ENCODE peak calls at places on chromosomes 1 and 21, in six cellular contexts. B is cardiac muscle cell; H is psoas muscle; S is CD8-positive, alpha-beta memory T cell; L is heart left ventricle; N is effector memory CD4-positive, alpha-beta T cell. M is an unnamed sample.

GRCh38 chr21:26756491-26757159 is 88.6 kb downstream of the ADAMTS1 start:
- DNase-seq in B (no peak), H (no peak), S (no peak), L (no peak), N (no peak), M (peak; percentile 53)

GRCh38 chr1:19643113-19643512 is 998 bp upstream of the NBL1 start:
- DNase-seq in B (no peak), H (no peak), S (no peak), L (no peak), N (no peak), M (peak; percentile 84)

GRCh38 chr1:109979489-109980091 is 5.0 kb upstream of the AHCYL1 start:
- DNase-seq in B (peak; percentile 70), H (no peak), S (no peak), L (no peak), N (no peak), M (no peak)

GRCh38 chr1:88983791-88984552 is 8.5 kb downstream of the KYAT3 start:
- DNase-seq in B (peak; percentile 75), H (no peak), S (no peak), L (no peak), N (no peak), M (no peak)

GRCh38 chr1:147599362-147600118 is 58.2 kb downstream of the BCL9 start:
- DNase-seq in B (peak; percentile 99), H (peak; percentile 98), S (peak; percentile 97), L (peak; percentile 98), N (peak; percentile 92), M (peak; percentile 64)

GRCh38 chr1:42962641-42963377 is 4.1 kb upstream of the SLC2A1 start:
- DNase-seq in B (no peak), H (no peak), S (no peak), L (peak; percentile 66), N (no peak), M (no peak)

GRCh38 chr1:121408354-121408753 is 223.6 kb downstream of the SRGAP2C start:
- DNase-seq in B (no peak), H (no peak), S (no peak), L (no peak), N (no peak), M (no peak)

GRCh38 chr21:41808094-41808493 is 41.2 kb upstream of the RIPK4 start:
- DNase-seq in B (no peak), H (no peak), S (no peak), L (no peak), N (no peak), M (no peak)

GRCh38 chr1:7524681-7525340 is 246.3 kb upstream of the VAMP3 start:
- DNase-seq in B (no peak), H (no peak), S (no peak), L (no peak), N (no peak), M (no peak)

GRCh38 chr1:247407180-247407616 is 8.8 kb upstream of the NLRP3 start:
- DNase-seq in B (no peak), H (peak; percentile 31), S (peak; percentile 45), L (peak; percentile 42), N (peak; percentile 49), M (no peak)

GRCh38 chr21:31543191-31543590 is 116.3 kb upstream of the SOD1 start:
- DNase-seq in B (peak; percentile 66), H (peak; percentile 26), S (no peak), L (no peak), N (no peak), M (no peak)

GRCh38 chr1:115068780-115069179 is 20.5 kb downstream of the TSPAN2 start:
- DNase-seq in B (no peak), H (no peak), S (no peak), L (no peak), N (no peak), M (no peak)

GRCh38 chr21:44932366-44933181 is 7.3 kb upstream of the SLX9 start:
- DNase-seq in B (peak; percentile 47), H (peak; percentile 49), S (peak; percentile 66), L (no peak), N (peak; percentile 45), M (no peak)

GRCh38 chr1:201361652-201362504 is 15.6 kb downstream of the TNNT2 start:
- DNase-seq in B (peak; percentile 60), H (peak; percentile 52), S (no peak), L (peak; percentile 57), N (no peak), M (no peak)

GRCh38 chr1:8120693-8121260 is 94.7 kb upstream of the ERRFI1 start:
- DNase-seq in B (peak; percentile 82), H (no peak), S (no peak), L (no peak), N (no peak), M (no peak)

GRCh38 chr1:156001021-156001681 is 19.6 kb downstream of the SSR2 start:
- DNase-seq in B (no peak), H (no peak), S (no peak), L (no peak), N (no peak), M (no peak)

GRCh38 chr1:237864338-237865244 is 26.1 kb downstream of the ZP4 start:
- DNase-seq in B (peak; percentile 40), H (peak; percentile 50), S (no peak), L (peak; percentile 75), N (no peak), M (no peak)

GRCh38 chr1:2547210-2548067 is 8.7 kb upstream of the TNFRSF14 start:
- DNase-seq in B (no peak), H (no peak), S (peak; percentile 36), L (no peak), N (no peak), M (no peak)

GRCh38 chr1:212696721-212697331 is 2.8 kb downstream of the BATF3 start:
- DNase-seq in B (no peak), H (no peak), S (no peak), L (no peak), N (no peak), M (no peak)

GRCh38 chr1:212699839-212700596 is at the start of gene BATF3:
- DNase-seq in B (no peak), H (peak; percentile 70), S (peak; percentile 46), L (peak; percentile 73), N (peak; percentile 49), M (no peak)

GRCh38 chr1:212699104-212699838 is 369 bp downstream of the BATF3 start:
- DNase-seq in B (peak; percentile 39), H (peak; percentile 42), S (peak; percentile 33), L (peak; percentile 44), N (peak; percentile 36), M (no peak)

GRCh38 chr1:212700597-212700891 is 904 bp upstream of the BATF3 start:
- DNase-seq in B (no peak), H (no peak), S (no peak), L (no peak), N (no peak), M (no peak)

DNA sequence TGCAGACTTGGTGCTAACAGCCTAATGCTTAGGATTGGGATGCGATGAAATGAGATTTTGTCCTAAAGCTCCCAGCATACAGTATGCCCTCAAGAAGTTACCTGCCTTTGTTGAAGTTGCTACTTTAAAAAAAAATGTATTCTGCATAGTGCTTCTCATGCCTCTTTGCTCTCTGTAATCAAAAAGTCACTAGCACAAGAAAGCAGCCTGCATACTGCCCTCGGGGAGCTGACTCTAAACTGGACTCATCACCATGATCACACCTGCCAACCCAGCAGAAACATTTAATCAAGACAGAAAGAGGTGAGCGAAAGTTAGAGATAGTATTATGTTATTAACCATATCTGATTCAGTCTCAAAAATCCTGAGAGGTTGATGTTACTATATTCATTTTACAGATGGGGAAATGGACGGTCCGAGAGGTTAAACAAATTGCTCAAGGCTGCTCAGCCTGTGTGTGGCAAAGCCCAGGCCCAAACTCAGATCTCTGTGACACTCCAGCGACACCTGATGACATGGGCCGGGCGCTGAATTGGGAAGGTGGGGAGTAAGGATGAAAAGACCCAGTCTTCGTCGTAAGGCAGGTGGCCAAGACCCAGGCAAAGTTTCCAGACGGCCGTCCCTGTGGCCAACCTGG is 1.1 kb downstream of the BATF3 start:
- DNase-seq in B (no peak), H (no peak), S (no peak), L (no peak), N (no peak), M (no peak)
- H3K27me3 ChIP-seq in B (peaks cover 82% of the 10 kb centered on the region), H (peaks cover 74% of the 10 kb centered on the region), S (peaks cover 4% of the 10 kb centered on the region), L (peaks cover 35% of the 10 kb centered on the region), N (no peaks in the 10 kb centered on the region), M (peaks cover 94% of the 10 kb centered on the region)

GRCh38 chr1:22245100-22245650 is 102.3 kb upstream of the WNT4 start:
- DNase-seq in B (no peak), H (no peak), S (no peak), L (no peak), N (no peak), M (no peak)
- H3K4me1 ChIP-seq in B (no peaks in the 10 kb centered on the region), H (peaks cover 7% of the 10 kb centered on the region), S (no peaks in the 10 kb centered on the region), L (no peaks in the 10 kb centered on the region), N (no peaks in the 10 kb centered on the region), M (no peaks in the 10 kb centered on the region)

DNA sequence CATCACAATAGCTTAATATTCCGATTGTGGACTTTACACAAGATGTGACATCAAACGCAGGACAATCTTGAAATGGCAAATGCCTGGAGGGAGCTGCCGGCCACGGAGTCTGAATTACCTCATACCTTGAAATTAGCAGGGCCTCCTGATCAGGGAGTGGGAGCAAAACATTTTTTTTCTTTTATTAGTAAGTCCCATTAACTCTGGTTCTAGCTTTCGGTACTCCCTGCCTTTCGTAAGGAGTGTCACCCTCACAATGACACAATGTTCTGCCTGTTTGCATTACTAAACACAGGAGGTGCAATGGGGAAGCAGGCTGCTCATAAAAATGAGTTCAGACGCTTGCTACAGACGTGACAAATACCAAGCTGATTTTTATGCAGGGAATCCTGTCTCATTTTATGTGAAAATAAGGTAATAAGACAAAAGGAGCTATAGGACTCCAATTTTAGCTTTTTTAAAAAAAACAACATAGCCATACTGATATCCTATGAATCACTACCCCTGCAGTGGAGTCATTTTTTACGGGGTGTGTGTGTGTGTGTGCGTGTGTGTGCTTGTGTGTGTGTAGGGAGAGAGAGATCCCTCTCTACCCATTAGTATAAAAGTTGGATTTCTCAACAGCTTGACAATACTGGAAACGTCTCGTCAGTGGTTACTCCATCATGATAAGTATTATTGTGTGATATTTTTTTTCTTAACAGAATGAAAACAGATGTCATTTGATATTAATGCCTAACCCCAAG is 205.1 kb upstream of the RUNX1 start:
- DNase-seq in B (peak; percentile 88), H (no peak), S (no peak), L (no peak), N (no peak), M (peak; percentile 78)
- H3K27me3 ChIP-seq in B (peaks cover 9% of the 10 kb centered on the region), H (no peaks in the 10 kb centered on the region), S (no peaks in the 10 kb centered on the region), L (no peaks in the 10 kb centered on the region), N (no peaks in the 10 kb centered on the region), M (no peaks in the 10 kb centered on the region)

DNA sequence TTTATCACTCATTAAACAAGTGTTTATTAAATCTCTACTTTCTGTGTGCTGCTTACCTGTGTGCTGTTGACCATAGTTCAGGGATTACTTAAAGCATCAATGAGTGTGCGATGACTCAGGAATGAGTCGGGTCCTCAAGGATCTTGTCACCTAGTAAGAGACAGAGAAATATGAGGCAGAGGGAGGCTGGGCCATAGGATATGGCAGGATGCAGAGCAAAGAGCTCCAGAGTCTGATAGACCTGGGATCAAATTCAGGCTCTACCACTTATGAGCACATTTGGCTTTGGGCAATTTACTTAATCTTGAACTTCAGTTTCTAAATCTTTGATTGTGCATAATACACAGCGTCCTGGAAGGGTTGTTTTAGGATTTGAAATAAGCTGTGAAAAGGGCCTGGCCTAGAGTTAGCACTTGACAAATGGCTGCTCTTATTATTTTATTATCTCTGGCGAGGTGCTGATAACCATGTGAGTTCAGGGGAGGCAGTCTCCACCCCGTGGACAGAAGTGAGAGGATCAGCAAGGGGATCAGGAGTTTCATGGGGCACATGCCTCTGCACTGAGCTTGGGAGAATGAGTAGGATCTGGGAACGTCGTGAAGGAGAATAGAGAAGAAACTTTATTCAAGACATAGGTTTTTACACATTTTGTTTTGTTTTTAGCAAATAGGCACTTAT is 94.5 kb downstream of the ROR1 start:
- DNase-seq in B (no peak), H (no peak), S (no peak), L (no peak), N (no peak), M (peak; percentile 63)
- H3K4me1 ChIP-seq in B (peaks cover 64% of the 10 kb centered on the region), H (peaks cover 7% of the 10 kb centered on the region), S (no peaks in the 10 kb centered on the region), L (peaks cover 20% of the 10 kb centered on the region), N (no peaks in the 10 kb centered on the region), M (peaks cover 9% of the 10 kb centered on the region)

GRCh38 chr1:221689138-221689537 is 52.8 kb downstream of the DUSP10 start:
- DNase-seq in B (no peak), H (no peak), S (no peak), L (no peak), N (no peak), M (no peak)
- H3K27me3 ChIP-seq in B (no peaks in the 10 kb centered on the region), H (no peaks in the 10 kb centered on the region), S (no peaks in the 10 kb centered on the region), L (no peaks in the 10 kb centered on the region), N (no peaks in the 10 kb centered on the region), M (no peaks in the 10 kb centered on the region)